ENCODE peak calls at places on chromosomes 6 and 20, in seven cellular contexts. L is RCC 7860; V is NCI-H1092; K is activated CD4-positive, alpha-beta T cell treated with anti-CD3 and anti-CD28 coated beads, Interleukin-2, amount 50 U/mL, for 4 hours; J is AG09309; D is dorsolateral prefrontal cortex; Y is A172. O is an unnamed sample.

GRCh38 chr6:74319292-74319691 is 623.3 kb downstream of the CD109 start:
- DNase-seq in L (no peak), V (no peak), K (no peak), J (no peak), D (no peak), Y (no peak), O (no peak)

GRCh38 chr6:146985111-146985510 is 219.1 kb upstream of the STXBP5 start:
- DNase-seq in L (no peak), V (peak; percentile 5), K (no peak), J (no peak), D (no peak), Y (peak; percentile 25), O (no peak)

GRCh38 chr20:50339196-50339901 is 148.7 kb downstream of the CEBPB start:
- DNase-seq in L (no peak), V (no peak), K (no peak), J (no peak), D (no peak), Y (peak; percentile 64), O (peak; percentile 23)

GRCh38 chr20:22684763-22685443 is 100.5 kb upstream of the FOXA2 start:
- DNase-seq in L (no peak), V (peak; percentile 29), K (no peak), J (no peak), D (no peak), Y (no peak), O (no peak)

GRCh38 chr20:4202441-4202840 is 187.1 kb upstream of the RNF24 start:
- DNase-seq in L (no peak), V (no peak), K (no peak), J (no peak), D (no peak), Y (no peak), O (no peak)

GRCh38 chr6:6751615-6752014 is 163.1 kb downstream of the LY86 start:
- DNase-seq in L (no peak), V (no peak), K (no peak), J (no peak), D (no peak), Y (no peak), O (no peak)

GRCh38 chr6:41682497-41682961 is 44.3 kb downstream of the MDFI start:
- DNase-seq in L (no peak), V (no peak), K (no peak), J (no peak), D (peak; percentile 36), Y (no peak), O (no peak)

GRCh38 chr6:51814418-51814817 is 273.0 kb downstream of the PKHD1 start:
- DNase-seq in L (no peak), V (no peak), K (no peak), J (no peak), D (no peak), Y (no peak), O (no peak)

GRCh38 chr20:8421981-8422380 is 289.9 kb downstream of the PLCB1 start:
- DNase-seq in L (no peak), V (no peak), K (no peak), J (no peak), D (no peak), Y (no peak), O (no peak)

GRCh38 chr6:104540743-104541142 is 319.0 kb downstream of the HACE1 start:
- DNase-seq in L (no peak), V (no peak), K (no peak), J (peak; percentile 61), D (no peak), Y (peak; percentile 64), O (peak; percentile 20)

GRCh38 chr20:37251836-37252477 is 9.7 kb downstream of the GHRH start:
- DNase-seq in L (no peak), V (no peak), K (no peak), J (no peak), D (no peak), Y (no peak), O (no peak)

GRCh38 chr6:144149894-144150672 is at the start of gene STX11:
- DNase-seq in L (peak; percentile 31), V (no peak), K (peak; percentile 66), J (no peak), D (peak; percentile 38), Y (peak; percentile 17), O (no peak)

GRCh38 chr20:45952861-45953260 is 18.4 kb downstream of the PCIF1 start:
- DNase-seq in L (no peak), V (no peak), K (no peak), J (no peak), D (no peak), Y (no peak), O (no peak)

GRCh38 chr6:96611342-96611964 is 48.5 kb downstream of the FHL5 start:
- DNase-seq in L (no peak), V (no peak), K (no peak), J (no peak), D (no peak), Y (no peak), O (no peak)

GRCh38 chr20:25478889-25479568 is 71.6 kb downstream of the GINS1 start:
- DNase-seq in L (no peak), V (no peak), K (no peak), J (no peak), D (no peak), Y (no peak), O (no peak)

GRCh38 chr6:3825851-3826581 is 23.2 kb upstream of the FAM50B start:
- DNase-seq in L (peak; percentile 95), V (no peak), K (no peak), J (peak; percentile 97), D (peak; percentile 61), Y (peak; percentile 99), O (peak; percentile 96)

GRCh38 chr20:37239026-37239451 is 22.6 kb downstream of the GHRH start:
- DNase-seq in L (no peak), V (no peak), K (no peak), J (no peak), D (no peak), Y (no peak), O (peak; percentile 78)

GRCh38 chr6:137217801-137218472 is 1.2 kb downstream of the IFNGR1 start:
- DNase-seq in L (no peak), V (no peak), K (no peak), J (no peak), D (no peak), Y (no peak), O (no peak)

GRCh38 chr6:156427345-156427744 is 349.8 kb upstream of the ARID1B start:
- DNase-seq in L (peak; percentile 88), V (no peak), K (no peak), J (peak; percentile 32), D (peak; percentile 43), Y (peak; percentile 95), O (peak; percentile 69)

GRCh38 chr6:140256213-140256612 is 881.8 kb upstream of the CITED2 start:
- DNase-seq in L (no peak), V (no peak), K (no peak), J (no peak), D (no peak), Y (peak; percentile 6), O (peak; percentile 19)

GRCh38 chr6:143064996-143065683 is 4.5 kb downstream of the AIG1 start:
- DNase-seq in L (peak; percentile 87), V (no peak), K (no peak), J (no peak), D (no peak), Y (peak; percentile 63), O (no peak)

GRCh38 chr6:52507557-52508260 is 69.2 kb downstream of the TRAM2 start:
- DNase-seq in L (peak; percentile 37), V (no peak), K (no peak), J (no peak), D (no peak), Y (peak; percentile 77), O (no peak)

GRCh38 chr6:87660226-87660886 is 41.7 kb downstream of the AKIRIN2 start:
- DNase-seq in L (peak; percentile 23), V (no peak), K (no peak), J (peak; percentile 32), D (no peak), Y (peak; percentile 35), O (no peak)

GRCh38 chr6:149166324-149166723 is 151.2 kb upstream of the TAB2 start:
- DNase-seq in L (no peak), V (no peak), K (no peak), J (no peak), D (no peak), Y (no peak), O (no peak)

GRCh38 chr6:14585689-14586088 is 468.1 kb downstream of the CD83 start:
- DNase-seq in L (no peak), V (no peak), K (no peak), J (no peak), D (no peak), Y (no peak), O (no peak)

GRCh38 chr20:4025679-4026078 is 10.3 kb upstream of the RNF24 start:
- DNase-seq in L (no peak), V (no peak), K (no peak), J (no peak), D (no peak), Y (no peak), O (no peak)

GRCh38 chr6:166629628-166630027 is 2.6 kb upstream of the RPS6KA2 start:
- DNase-seq in L (no peak), V (no peak), K (no peak), J (peak; percentile 78), D (no peak), Y (no peak), O (peak; percentile 40)

GRCh38 chr6:84432616-84433015 is 205.2 kb upstream of the CEP162 start:
- DNase-seq in L (no peak), V (no peak), K (no peak), J (peak; percentile 49), D (no peak), Y (no peak), O (no peak)

GRCh38 chr20:37179671-37180524 is 550 bp upstream of the MROH8 start:
- DNase-seq in L (peak; percentile 66), V (no peak), K (no peak), J (no peak), D (no peak), Y (peak; percentile 48), O (peak; percentile 15)

GRCh38 chr6:91534614-91535013 is 947.7 kb upstream of the MAP3K7 start:
- DNase-seq in L (no peak), V (no peak), K (no peak), J (no peak), D (no peak), Y (no peak), O (no peak)

GRCh38 chr6:56842602-56843475 is 112.1 kb upstream of the BEND6 start:
- DNase-seq in L (no peak), V (no peak), K (no peak), J (no peak), D (no peak), Y (peak; percentile 46), O (no peak)

GRCh38 chr20:52754366-52754765 is 217.8 kb upstream of the TSHZ2 start:
- DNase-seq in L (no peak), V (no peak), K (no peak), J (no peak), D (no peak), Y (no peak), O (no peak)

GRCh38 chr6:152986978-152987377 is 4.1 kb upstream of the FBXO5 start:
- DNase-seq in L (no peak), V (no peak), K (no peak), J (no peak), D (no peak), Y (no peak), O (no peak)

GRCh38 chr6:31037692-31038091 is 27.4 kb downstream of the MUC22 start:
- DNase-seq in L (no peak), V (no peak), K (no peak), J (peak; percentile 35), D (no peak), Y (no peak), O (no peak)

GRCh38 chr6:118163609-118164008 is 256.5 kb downstream of the SLC35F1 start:
- DNase-seq in L (no peak), V (no peak), K (no peak), J (no peak), D (no peak), Y (no peak), O (no peak)

GRCh38 chr6:122388945-122389344 is 10.5 kb upstream of the HSF2 start:
- DNase-seq in L (no peak), V (peak; percentile 50), K (no peak), J (no peak), D (no peak), Y (no peak), O (no peak)